ENCODE peak calls at places on chromosome 9, in six cellular contexts. F, J, L, N, T and M are unnamed samples.

GRCh38 chr9:131839281-131840084 is 99.6 kb upstream of the RAPGEF1 start:
- DNase-seq in F (peak), J (no peak), L (no peak), N (peak), T (no peak), M (no peak)

GRCh38 chr9:77598510-77598909 is 49.6 kb downstream of the GNA14 start:
- DNase-seq in F (peak), J (no peak), L (no peak), N (peak), T (no peak), M (no peak)

GRCh38 chr9:89592963-89593775 is 11.6 kb upstream of the GADD45G start:
- DNase-seq in F (peak), J (peak), L (peak), N (peak), T (peak), M (peak)

GRCh38 chr9:123990427-123990826 is 21.1 kb upstream of the LHX2 start:
- DNase-seq in F (no peak), J (no peak), L (no peak), N (no peak), T (no peak), M (no peak)

GRCh38 chr9:109861499-109861898 is 81.5 kb downstream of the PALM2AKAP2 start:
- DNase-seq in F (peak), J (no peak), L (no peak), N (peak), T (no peak), M (no peak)

GRCh38 chr9:107905313-107906027 is 415.9 kb upstream of the KLF4 start:
- DNase-seq in F (no peak), J (no peak), L (no peak), N (no peak), T (no peak), M (no peak)

GRCh38 chr9:6149315-6149714 is 66.3 kb upstream of the IL33 start:
- DNase-seq in F (no peak), J (no peak), L (no peak), N (no peak), T (no peak), M (no peak)

GRCh38 chr9:135349963-135350360 is 129.6 kb upstream of the PPP1R26 start:
- DNase-seq in F (no peak), J (no peak), L (no peak), N (no peak), T (no peak), M (no peak)

GRCh38 chr9:107749787-107750444 is 260.3 kb upstream of the KLF4 start:
- DNase-seq in F (peak), J (no peak), L (no peak), N (peak), T (peak), M (peak)

GRCh38 chr9:132024589-132024988 is 55.1 kb downstream of the MED27 start:
- DNase-seq in F (no peak), J (no peak), L (no peak), N (no peak), T (no peak), M (no peak)

GRCh38 chr9:108727580-108728056 is 128.2 kb downstream of the ACTL7B start:
- DNase-seq in F (no peak), J (no peak), L (no peak), N (no peak), T (no peak), M (no peak)

GRCh38 chr9:87607859-87608258 is 110.2 kb downstream of the DAPK1 start:
- DNase-seq in F (no peak), J (no peak), L (no peak), N (no peak), T (no peak), M (no peak)

GRCh38 chr9:136399176-136400037 is 563 bp downstream of the SNAPC4 start:
- DNase-seq in F (no peak), J (no peak), L (no peak), N (peak), T (no peak), M (peak)

GRCh38 chr9:31236344-31236743 is 1148.1 kb upstream of the ACO1 start:
- DNase-seq in F (no peak), J (no peak), L (no peak), N (no peak), T (no peak), M (no peak)

GRCh38 chr9:84212982-84213381 is 127.6 kb downstream of the SLC28A3 start:
- DNase-seq in F (no peak), J (no peak), L (no peak), N (no peak), T (no peak), M (no peak)

GRCh38 chr9:38380872-38381534 is 11.5 kb upstream of the ALDH1B1 start:
- DNase-seq in F (no peak), J (peak), L (peak), N (no peak), T (no peak), M (no peak)

GRCh38 chr9:129606161-129607025 is 14.5 kb downstream of the C9orf50 start:
- DNase-seq in F (no peak), J (no peak), L (no peak), N (peak), T (no peak), M (no peak)

GRCh38 chr9:129609486-129610192 is 11.3 kb downstream of the C9orf50 start:
- DNase-seq in F (no peak), J (no peak), L (no peak), N (peak), T (no peak), M (no peak)

GRCh38 chr9:129608561-129609481 is 12.1 kb downstream of the C9orf50 start:
- DNase-seq in F (no peak), J (no peak), L (no peak), N (no peak), T (no peak), M (no peak)

GRCh38 chr9:129604766-129605163 is 16.1 kb downstream of the C9orf50 start:
- DNase-seq in F (no peak), J (no peak), L (no peak), N (no peak), T (no peak), M (no peak)

GRCh38 chr9:129607026-129607397 is 13.9 kb downstream of the C9orf50 start:
- DNase-seq in F (no peak), J (no peak), L (no peak), N (no peak), T (no peak), M (no peak)
- H2AK5ac ChIP-seq in F (peak), J (peak), L (peak), N (peak), T (no peak), M (peak)

GRCh38 chr9:36487482-36488321 is 85.0 kb upstream of the MELK start:
- DNase-seq in F (peak), J (peak), L (peak), N (peak), T (peak), M (peak)

GRCh38 chr9:36488322-36488838 is 84.3 kb upstream of the MELK start:
- DNase-seq in F (no peak), J (no peak), L (no peak), N (no peak), T (no peak), M (no peak)

GRCh38 chr9:36486933-36487481 is 85.7 kb upstream of the MELK start:
- DNase-seq in F (no peak), J (peak), L (no peak), N (peak), T (peak), M (peak)

GRCh38 chr9:36485647-36486453 is 85.8 kb upstream of the RNF38 start:
- DNase-seq in F (peak), J (peak), L (no peak), N (no peak), T (peak), M (no peak)

GRCh38 chr9:36486454-36486932 is 86.2 kb upstream of the MELK start:
- DNase-seq in F (peak), J (peak), L (no peak), N (peak), T (no peak), M (no peak)
- H3K23ac ChIP-seq in F (peak), J (no peak), L (no peak), N (peak), T (no peak), M (no peak)

DNA sequence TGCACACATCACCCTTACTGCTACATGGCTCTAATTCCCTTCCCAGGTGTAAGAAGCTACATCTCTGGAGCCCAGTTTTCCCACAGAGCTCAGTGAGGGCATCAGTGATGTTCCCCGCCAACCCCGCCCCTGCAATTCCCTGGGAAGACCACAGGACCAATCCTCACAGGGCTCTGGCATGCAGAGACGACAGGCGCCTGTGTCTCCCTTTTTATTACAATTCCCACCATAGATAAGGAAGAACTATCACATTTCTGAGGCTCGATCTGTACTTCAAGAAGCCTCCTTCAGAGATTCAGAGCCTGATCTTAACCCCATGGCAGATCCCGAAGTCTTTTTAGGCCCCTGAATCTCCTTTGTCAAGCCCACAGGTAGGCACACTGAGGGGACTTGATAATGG is at the start of gene OR1L6:
- DNase-seq in F (no peak), J (no peak), L (no peak), N (no peak), T (no peak), M (no peak)
- H3K14ac ChIP-seq in F (no peak), J (no peak), L (no peak), N (no peak), T (no peak), M (no peak)

GRCh38 chr9:125969462-125969861 is 222.3 kb downstream of the PBX3 start:
- DNase-seq in F (no peak), J (no peak), L (no peak), N (no peak), T (no peak), M (no peak)
- H2AK5ac ChIP-seq in F (no peak), J (peak), L (no peak), N (no peak), T (no peak), M (no peak)

DNA sequence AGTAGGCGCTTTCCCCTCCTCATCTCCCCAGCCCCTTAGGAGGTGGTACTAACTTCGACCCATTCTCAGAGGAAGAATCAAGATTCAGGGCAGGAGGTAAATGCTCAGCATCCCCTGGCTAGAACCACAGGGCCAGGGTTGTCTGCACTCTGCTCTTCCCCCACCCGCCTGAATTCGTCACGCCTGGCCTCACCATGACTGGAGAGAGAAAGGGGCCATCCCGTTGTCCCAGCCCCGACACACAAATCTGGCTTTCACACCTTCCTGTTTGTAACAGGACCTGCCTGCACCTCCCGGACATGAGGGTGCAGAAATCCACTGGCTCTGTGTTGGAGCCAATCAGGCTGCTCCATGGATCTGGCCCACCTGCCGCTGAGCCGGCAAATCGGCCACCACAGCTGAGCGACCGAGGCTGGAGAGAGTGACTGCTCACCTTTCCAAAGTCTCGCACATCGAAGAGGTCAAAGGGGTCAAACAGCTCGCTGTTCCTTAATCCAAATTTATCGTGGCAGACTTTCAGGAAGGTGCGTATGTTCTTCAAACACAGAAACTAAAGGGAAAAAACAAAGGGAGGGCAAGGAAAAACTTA is 53.4 kb downstream of the VAV2 start:
- DNase-seq in F (no peak), J (no peak), L (no peak), N (no peak), T (no peak), M (no peak)
- H3K23ac ChIP-seq in F (no peak), J (no peak), L (no peak), N (no peak), T (no peak), M (no peak)

GRCh38 chr9:32294051-32294600 is 90.3 kb upstream of the ACO1 start:
- DNase-seq in F (no peak), J (no peak), L (no peak), N (no peak), T (no peak), M (peak)
- H3K14ac ChIP-seq in F (no peak), J (no peak), L (no peak), N (no peak), T (no peak), M (no peak)

DNA sequence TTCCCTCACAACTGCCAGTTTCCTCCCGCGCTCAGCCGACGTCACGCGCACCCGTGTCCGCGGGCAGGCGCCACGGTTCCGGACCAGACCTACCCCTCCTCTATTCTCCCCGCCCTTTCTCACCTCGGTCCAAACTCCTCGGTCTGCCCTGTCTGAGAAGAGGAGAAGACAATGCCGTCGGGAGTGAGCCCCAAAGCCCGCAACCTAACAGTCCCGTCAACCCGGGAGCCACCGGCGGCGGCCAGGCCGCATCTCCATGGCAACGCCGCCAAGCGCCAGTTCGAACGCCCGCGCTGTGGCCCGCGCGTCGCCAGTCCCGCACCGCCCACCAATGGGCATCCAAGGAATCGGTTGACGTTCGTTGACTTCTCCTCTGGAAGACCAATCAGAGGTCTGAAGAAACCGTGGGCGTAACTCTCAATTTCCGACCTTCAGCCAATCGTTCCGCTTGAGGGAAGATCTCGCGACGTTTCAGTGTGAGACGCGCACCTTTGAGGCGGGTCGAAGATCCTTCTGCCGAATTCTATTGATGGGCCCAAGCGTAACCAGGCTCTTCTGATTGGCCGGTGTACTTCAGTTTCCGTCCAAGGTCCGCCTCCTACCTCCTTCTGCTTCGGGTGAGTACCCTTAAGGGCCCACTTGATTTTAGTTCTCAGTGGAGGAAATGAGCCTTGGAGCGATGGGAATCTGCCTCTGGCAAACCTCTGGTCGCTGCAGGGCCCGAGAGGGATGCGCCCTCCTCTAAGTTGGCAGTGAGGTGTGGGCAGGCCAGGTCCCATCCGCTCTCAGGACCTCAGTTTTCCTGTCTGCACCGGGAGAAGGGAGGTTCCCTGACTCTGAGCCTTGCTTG is at the start of the genes KIF24 and NUDT2:
- DNase-seq in F (peak), J (peak), L (peak), N (peak), T (peak), M (peak)
- H2AK5ac ChIP-seq in F (peak), J (peak), L (no peak), N (no peak), T (no peak), M (no peak)

DNA sequence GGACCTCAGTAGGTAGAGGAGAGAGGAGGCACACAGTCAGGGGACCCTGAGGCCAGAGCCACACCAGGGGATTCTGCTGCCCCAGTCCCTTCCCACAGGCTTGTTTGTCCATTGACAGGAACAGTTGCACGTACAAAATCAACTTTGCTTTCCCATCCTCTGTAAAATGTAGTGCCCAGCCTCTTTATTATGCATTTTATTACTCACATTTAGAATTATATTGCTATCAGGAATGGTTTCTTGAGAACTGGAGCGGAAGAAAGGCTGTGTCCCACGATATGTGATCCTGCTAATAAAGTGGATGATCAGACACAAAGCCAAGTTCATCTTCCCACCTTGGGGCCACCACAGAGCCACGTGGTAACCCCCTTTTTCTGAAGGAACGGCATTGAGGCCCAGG is 277.4 kb downstream of the FANCC start:
- DNase-seq in F (no peak), J (no peak), L (no peak), N (no peak), T (no peak), M (no peak)
- H3K23ac ChIP-seq in F (no peak), J (no peak), L (no peak), N (peak), T (no peak), M (no peak)

GRCh38 chr9:22815246-22815645 is 368.6 kb downstream of the DMRTA1 start:
- DNase-seq in F (no peak), J (no peak), L (no peak), N (no peak), T (no peak), M (no peak)
- H3K14ac ChIP-seq in F (no peak), J (no peak), L (no peak), N (no peak), T (no peak), M (no peak)